ENCODE peak calls at places on chromosomes 7 and 10, in ten cellular contexts. R is upper lobe of right lung; G is Karpas-422; K is A549; W is cardiac muscle cell; J is heart right ventricle; N is naive thymus-derived CD4-positive, alpha-beta T cell; B is prostate gland; M is GM23248; X is GM23338. S is an unnamed sample. For H3K4me1, the result is how much of the 10 kb centered on the place peaks cover.

GRCh38 chr10:114379631-114380041 is 24.7 kb downstream of the AFAP1L2 start:
- DNase-seq in W (peak), K (no peak), M (no peak), N (no peak), G (no peak), J (no peak), R (no peak), X (no peak), B (no peak), S (no peak)

GRCh38 chr10:97842658-97843295 is 6.9 kb upstream of the GOLGA7B start:
- DNase-seq in N (no peak), B (no peak), W (peak), R (no peak), J (no peak), M (no peak), X (no peak), G (no peak), K (no peak), S (no peak)

GRCh38 chr10:103542764-103543616 is 49.5 kb downstream of the NEURL1 start:
- DNase-seq in W (peak), M (peak), G (peak), N (peak), K (peak), J (peak), X (peak), B (peak), R (peak), S (peak)

GRCh38 chr7:5686131-5686530 is 95.3 kb downstream of the RNF216 start:
- DNase-seq in B (no peak), W (no peak), K (no peak), N (no peak), M (no peak), G (no peak), X (no peak), J (no peak), R (no peak), S (no peak)

GRCh38 chr7:50640779-50641178 is 75.6 kb upstream of the DDC start:
- DNase-seq in X (no peak), K (no peak), G (no peak), W (no peak), B (no peak), J (no peak), N (no peak), M (no peak), R (peak), S (no peak)

GRCh38 chr10:23490115-23490514 is 51.2 kb downstream of the OTUD1 start:
- DNase-seq in J (no peak), G (no peak), N (no peak), K (no peak), R (no peak), X (no peak), M (no peak), B (no peak), W (no peak), S (no peak)

GRCh38 chr10:100528885-100529472 is 692 bp downstream of the NDUFB8 start:
- DNase-seq in B (no peak), N (no peak), J (no peak), M (peak), R (no peak), X (peak), K (no peak), W (no peak), G (peak), S (no peak)

GRCh38 chr10:67815571-67816059 is 22.4 kb downstream of the DNAJC12 start:
- DNase-seq in G (no peak), J (no peak), R (no peak), X (no peak), N (no peak), M (no peak), K (peak), B (peak), W (peak), S (no peak)

GRCh38 chr7:116315803-116316202 is 105.5 kb downstream of the TES start:
- DNase-seq in N (no peak), B (no peak), M (no peak), W (no peak), G (peak), R (no peak), J (no peak), X (no peak), K (no peak), S (no peak)

GRCh38 chr7:27576360-27576944 is 86.2 kb downstream of the HIBADH start:
- DNase-seq in G (peak), J (no peak), M (peak), N (peak), B (peak), X (peak), W (peak), R (no peak), K (peak), S (no peak)

GRCh38 chr7:490461-491291 is 29.0 kb downstream of the PDGFA start:
- DNase-seq in K (no peak), R (peak), M (no peak), B (peak), G (no peak), W (no peak), J (no peak), X (no peak), N (no peak), S (peak)

GRCh38 chr10:31604141-31604540 is 285.1 kb downstream of the ZEB1 start:
- DNase-seq in R (no peak), G (no peak), X (peak), K (no peak), M (peak), B (no peak), W (peak), N (no peak), J (no peak), S (no peak)

GRCh38 chr7:45920543-45921380 is at the start of gene IGFBP3:
- DNase-seq in B (peak), X (peak), J (peak), M (peak), W (peak), K (peak), N (no peak), G (no peak), R (peak), S (no peak)

GRCh38 chr7:71633571-71634008 is 501.6 kb downstream of the GALNT17 start:
- DNase-seq in M (peak), R (no peak), G (no peak), J (no peak), X (peak), B (no peak), W (peak), K (peak), N (no peak), S (no peak)

GRCh38 chr7:26490631-26491624 is 199.3 kb downstream of the SNX10 start:
- DNase-seq in J (no peak), K (no peak), M (no peak), R (no peak), X (no peak), N (no peak), G (no peak), B (peak), W (no peak), S (no peak)

GRCh38 chr7:63925626-63926460 is 72.8 kb upstream of the ZNF722 start:
- DNase-seq in N (peak), G (no peak), X (no peak), W (peak), B (peak), J (peak), M (peak), R (peak), K (peak), S (peak)

GRCh38 chr7:45986355-45987298 is 65.6 kb upstream of the IGFBP3 start:
- DNase-seq in M (no peak), J (no peak), K (no peak), N (no peak), W (no peak), X (no peak), B (no peak), R (no peak), G (no peak), S (no peak)

GRCh38 chr10:49109669-49110335 is 5.5 kb downstream of the VSTM4 start:
- DNase-seq in R (no peak), M (peak), N (no peak), B (no peak), G (no peak), W (peak), J (peak), X (no peak), K (no peak), S (no peak)

GRCh38 chr7:90877201-90877600 is 281.1 kb downstream of the CDK14 start:
- DNase-seq in K (no peak), R (no peak), B (no peak), J (no peak), X (no peak), M (no peak), G (no peak), W (no peak), N (no peak), S (no peak)

GRCh38 chr7:75931676-75932075 is 16.7 kb downstream of the POR start:
- DNase-seq in J (no peak), B (no peak), R (no peak), M (no peak), X (no peak), W (no peak), N (no peak), K (no peak), G (no peak), S (no peak)

GRCh38 chr7:153061913-153062528 is 302.5 kb downstream of the ACTR3B start:
- DNase-seq in M (no peak), X (peak), R (no peak), K (peak), J (no peak), B (no peak), G (peak), N (no peak), W (no peak), S (no peak)

GRCh38 chr7:6495597-6496262 is 48.0 kb upstream of the DAGLB start:
- DNase-seq in W (no peak), K (no peak), N (no peak), R (no peak), G (no peak), M (peak), J (no peak), B (no peak), X (no peak), S (no peak)

GRCh38 chr7:92751902-92752901 is 84.2 kb downstream of the CDK6 start:
- DNase-seq in X (no peak), K (peak), N (no peak), G (no peak), B (no peak), W (peak), R (no peak), J (no peak), M (peak), S (no peak)

GRCh38 chr10:93758911-93759410 is 1.2 kb downstream of the LGI1 start:
- DNase-seq in W (no peak), B (no peak), X (no peak), K (no peak), J (no peak), M (peak), N (no peak), G (no peak), R (no peak), S (no peak)

GRCh38 chr7:101386558-101387199 is 24.0 kb downstream of the COL26A1 start:
- DNase-seq in N (no peak), R (no peak), J (peak), M (peak), W (no peak), B (peak), G (no peak), K (no peak), X (peak), S (peak)

GRCh38 chr10:79066460-79067240 is 2.1 kb upstream of the ZMIZ1 start:
- DNase-seq in G (no peak), W (peak), N (no peak), M (peak), X (peak), B (no peak), R (no peak), J (no peak), K (peak), S (no peak)

GRCh38 chr10:103188853-103189252 is 4.2 kb downstream of the NT5C2 start:
- DNase-seq in W (peak), M (peak), R (no peak), B (no peak), N (no peak), J (no peak), X (no peak), G (no peak), K (no peak), S (no peak)

GRCh38 chr7:135509589-135509838 is 388 bp downstream of the CNOT4 start:
- DNase-seq in R (no peak), M (no peak), B (no peak), N (no peak), X (peak), K (no peak), G (no peak), W (peak), J (no peak), S (no peak)

GRCh38 chr10:69057951-69058297 is 30.0 kb upstream of the SRGN start:
- DNase-seq in K (no peak), R (no peak), M (peak), W (peak), N (no peak), B (no peak), G (no peak), X (no peak), J (no peak), S (no peak)

GRCh38 chr7:98398567-98399372 is 2.1 kb downstream of the BAIAP2L1 start:
- DNase-seq in J (no peak), R (no peak), B (peak), K (peak), G (no peak), X (peak), W (no peak), N (no peak), M (peak), S (no peak)

GRCh38 chr10:114762811-114763210 is 58.8 kb upstream of the FHIP2A start:
- DNase-seq in M (no peak), K (no peak), G (no peak), B (no peak), R (no peak), X (no peak), N (no peak), W (no peak), J (no peak), S (no peak)

GRCh38 chr7:30147223-30147622 is 12.4 kb downstream of the MTURN start:
- DNase-seq in B (no peak), X (no peak), R (no peak), W (no peak), J (no peak), K (no peak), G (peak), N (no peak), M (no peak), S (no peak)

GRCh38 chr10:109987413-109987812 is 20.4 kb upstream of the ADD3 start:
- DNase-seq in N (no peak), J (no peak), R (no peak), W (peak), X (no peak), K (no peak), M (peak), B (no peak), G (no peak), S (no peak)

GRCh38 chr10:23322082-23322481 is 22.5 kb downstream of the C10orf67 start:
- DNase-seq in N (no peak), B (no peak), X (no peak), K (no peak), R (no peak), W (no peak), M (no peak), J (no peak), G (no peak), S (no peak)

GRCh38 chr10:99855479-99856071 is 73.1 kb downstream of the ABCC2 start:
- DNase-seq in N (no peak), M (no peak), B (no peak), R (no peak), W (no peak), X (no peak), J (no peak), G (no peak), K (no peak), S (no peak)

GRCh38 chr10:50601974-50602373 is 21.8 kb downstream of the SGMS1 start:
- DNase-seq in J (no peak), N (no peak), K (no peak), M (no peak), B (no peak), R (no peak), W (no peak), G (no peak), X (no peak), S (no peak)
- H3K4me1 ChIP-seq in J (half or more), N (under half), K (half or more), M (half or more), B (under half), R (half or more), W (half or more), G (under half), X (under half), S (under half)

DNA sequence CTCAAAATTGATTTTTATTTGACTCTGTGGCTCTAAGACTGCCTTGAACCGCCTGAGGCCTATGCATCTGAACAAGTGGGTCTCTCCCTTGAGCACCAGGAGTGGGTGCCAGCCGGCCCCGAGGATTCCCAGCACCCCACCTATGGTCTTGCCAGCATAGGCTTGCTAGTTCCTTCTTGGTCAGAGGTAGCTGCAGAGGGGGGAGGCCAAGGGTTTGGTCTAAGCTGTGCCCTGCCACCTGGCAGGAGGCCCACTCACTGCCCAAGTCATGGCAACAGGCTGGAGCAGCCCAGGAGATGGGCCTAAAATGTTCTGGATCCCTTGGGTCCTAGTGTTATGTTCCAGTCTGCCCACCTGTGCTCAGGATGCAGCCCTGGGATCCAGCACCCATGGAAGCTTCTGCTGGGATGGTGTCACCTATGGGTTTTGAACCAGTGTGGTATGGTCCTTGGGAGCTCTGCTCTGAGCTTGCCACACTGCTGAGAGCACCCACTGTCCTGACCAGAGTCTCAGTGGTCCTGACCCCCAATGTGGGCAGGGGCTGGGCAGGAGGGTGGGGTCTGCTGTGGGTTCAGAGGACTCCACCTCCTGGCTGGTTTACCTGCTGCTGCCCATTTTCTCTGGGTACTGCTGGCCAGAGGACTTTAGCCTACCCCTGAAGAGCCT is 12.6 kb downstream of the YKT6 start:
- DNase-seq in X (no peak), J (no peak), N (no peak), M (no peak), G (no peak), K (no peak), B (no peak), W (no peak), R (peak), S (no peak)
- H3K27ac ChIP-seq in X (peak), J (no peak), N (no peak), M (no peak), G (peak), K (no peak), B (no peak), W (peak), R (no peak), S (no peak)

GRCh38 chr10:75110006-75110632 is 1.3 kb upstream of the SAMD8 start:
- DNase-seq in G (no peak), B (no peak), M (no peak), K (no peak), N (no peak), X (no peak), W (no peak), R (no peak), J (peak), S (no peak)

GRCh38 chr10:75117996-75118395 is 6.5 kb downstream of the SAMD8 start:
- DNase-seq in X (no peak), R (no peak), B (no peak), M (peak), G (no peak), W (peak), N (no peak), J (no peak), K (no peak), S (no peak)

GRCh38 chr10:75111906-75112703 is 649 bp downstream of the SAMD8 start:
- DNase-seq in K (peak), M (peak), R (no peak), B (peak), G (peak), J (peak), W (peak), X (peak), N (peak), S (peak)

GRCh38 chr10:75111367-75111905 is at the start of gene SAMD8:
- DNase-seq in J (peak), N (peak), R (peak), M (peak), B (peak), G (peak), X (peak), K (peak), W (peak), S (peak)

GRCh38 chr10:75115137-75115536 is 3.7 kb downstream of the SAMD8 start:
- DNase-seq in X (no peak), W (peak), G (no peak), R (no peak), M (no peak), N (no peak), B (no peak), J (no peak), K (no peak), S (no peak)
- H3K4me1 ChIP-seq in X (under half), W (under half), G (under half), R (under half), M (under half), N (under half), B (under half), J (half or more), K (half or more), S (half or more)

GRCh38 chr10:12587408-12587807 is 238.1 kb downstream of the CAMK1D start:
- DNase-seq in R (no peak), K (no peak), X (no peak), G (no peak), W (no peak), N (no peak), B (no peak), M (no peak), J (no peak), S (no peak)
- H3K27ac ChIP-seq in R (no peak), K (no peak), X (no peak), G (no peak), W (no peak), N (no peak), B (no peak), M (no peak), J (no peak), S (no peak)

GRCh38 chr7:70177166-70177565 is 578.9 kb downstream of the AUTS2 start:
- DNase-seq in R (no peak), X (no peak), N (no peak), K (no peak), W (no peak), J (no peak), B (no peak), G (no peak), M (peak), S (no peak)
- H3K4me1 ChIP-seq in R (under half), X (under half), N (under half), K (under half), W (under half), J (under half), B (under half), G (under half), M (under half), S (under half)

GRCh38 chr7:94394058-94394398 is 667 bp upstream of the COL1A2 start:
- DNase-seq in K (no peak), J (peak), W (peak), N (no peak), R (no peak), X (no peak), B (no peak), M (peak), G (no peak), S (no peak)

GRCh38 chr7:94394399-94395140 is at the start of gene COL1A2:
- DNase-seq in K (no peak), J (peak), N (no peak), R (peak), G (no peak), B (no peak), W (peak), M (peak), X (peak), S (peak)

GRCh38 chr7:94392391-94392782 is 2.3 kb upstream of the COL1A2 start:
- DNase-seq in N (no peak), W (peak), K (no peak), R (no peak), J (no peak), X (no peak), G (no peak), B (no peak), M (peak), S (no peak)

GRCh38 chr7:94391716-94392390 is 2.8 kb upstream of the COL1A2 start:
- DNase-seq in M (peak), R (no peak), J (peak), G (no peak), K (no peak), W (peak), N (no peak), B (no peak), X (peak), S (no peak)

GRCh38 chr7:94393251-94393758 is 1.4 kb upstream of the COL1A2 start:
- DNase-seq in K (no peak), N (no peak), B (no peak), M (peak), J (peak), X (peak), R (no peak), G (no peak), W (peak), S (no peak)
- H3K27ac ChIP-seq in K (no peak), N (no peak), B (peak), M (peak), J (peak), X (no peak), R (peak), G (no peak), W (no peak), S (peak)

DNA sequence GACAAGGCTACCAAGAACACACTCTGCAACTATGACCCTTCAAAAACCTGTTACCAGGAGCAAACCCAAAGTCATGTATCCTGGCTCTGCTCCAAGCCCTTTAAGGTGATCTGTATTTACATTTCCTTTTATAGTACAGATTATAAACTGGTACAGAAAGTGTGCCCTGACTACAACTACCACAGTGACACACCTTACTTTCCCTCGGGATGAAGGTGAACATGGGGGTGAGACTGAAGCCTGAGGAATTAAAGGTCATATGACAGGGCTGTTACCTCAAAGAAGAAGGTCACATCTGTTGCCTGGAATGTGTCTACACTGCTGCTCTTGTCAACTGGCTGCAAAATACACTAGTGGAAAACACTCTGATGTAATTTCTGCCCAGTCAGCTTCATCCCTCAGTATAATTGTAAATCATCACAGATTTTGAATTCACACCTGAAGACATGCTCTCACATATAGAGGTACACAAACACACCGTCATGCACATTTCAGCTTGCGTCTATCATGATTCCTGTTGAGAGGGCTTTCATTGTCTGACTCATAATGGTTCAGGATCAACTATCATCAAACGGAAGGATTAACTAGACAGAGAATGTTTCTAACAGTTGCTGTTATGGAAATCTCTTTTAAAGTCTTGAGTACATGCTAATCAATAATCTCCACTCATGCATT is 318.3 kb downstream of the NXPH1 start:
- DNase-seq in N (no peak), K (no peak), G (no peak), B (no peak), M (no peak), J (no peak), W (no peak), X (no peak), R (no peak), S (no peak)
- H3K4me1 ChIP-seq in N (under half), K (under half), G (under half), B (under half), M (under half), J (under half), W (under half), X (under half), R (under half), S (under half)

S was measured in spleen.